ENCODE peak calls at places on chromosomes 11 and 22, in seven cellular contexts. One of them, this sample, is unnamed.

GRCh38 chr11:95359756-95360155 is 128.8 kb upstream of the SESN3 start:
- DNase-seq in testis: no peak
- DNase-seq in brain microvascular endothelial cell: no peak
- DNase-seq in AG04450: no peak
- DNase-seq in choroid plexus epithelial cell: no peak
- DNase-seq in epithelial cell of esophagus: peak
- DNase-seq in cardiac fibroblast: no peak
- DNase-seq in this sample: no peak

GRCh38 chr11:20991471-20991870 is 322.1 kb downstream of the NELL1 start:
- DNase-seq in testis: no peak
- DNase-seq in brain microvascular endothelial cell: no peak
- DNase-seq in AG04450: no peak
- DNase-seq in choroid plexus epithelial cell: no peak
- DNase-seq in epithelial cell of esophagus: peak
- DNase-seq in cardiac fibroblast: no peak
- DNase-seq in this sample: no peak

GRCh38 chr11:110376711-110377324 is 52.9 kb upstream of the FDX1 start:
- DNase-seq in testis: peak
- DNase-seq in brain microvascular endothelial cell: peak
- DNase-seq in AG04450: peak
- DNase-seq in choroid plexus epithelial cell: peak
- DNase-seq in epithelial cell of esophagus: peak
- DNase-seq in cardiac fibroblast: peak
- DNase-seq in this sample: no peak

GRCh38 chr22:35604671-35605457 is 12.3 kb downstream of the MB start:
- DNase-seq in testis: no peak
- DNase-seq in brain microvascular endothelial cell: peak
- DNase-seq in AG04450: no peak
- DNase-seq in choroid plexus epithelial cell: peak
- DNase-seq in epithelial cell of esophagus: no peak
- DNase-seq in cardiac fibroblast: peak
- DNase-seq in this sample: no peak

GRCh38 chr11:102361100-102362021 is 14.3 kb downstream of the BIRC2 start:
- DNase-seq in testis: no peak
- DNase-seq in brain microvascular endothelial cell: no peak
- DNase-seq in AG04450: no peak
- DNase-seq in choroid plexus epithelial cell: peak
- DNase-seq in epithelial cell of esophagus: no peak
- DNase-seq in cardiac fibroblast: no peak
- DNase-seq in this sample: no peak

GRCh38 chr22:37932821-37933578 is 20.4 kb downstream of the C22orf23 start:
- DNase-seq in testis: peak
- DNase-seq in brain microvascular endothelial cell: no peak
- DNase-seq in AG04450: no peak
- DNase-seq in choroid plexus epithelial cell: no peak
- DNase-seq in epithelial cell of esophagus: peak
- DNase-seq in cardiac fibroblast: no peak
- DNase-seq in this sample: no peak

GRCh38 chr11:33891714-33892327 is at the start of gene LMO2:
- DNase-seq in testis: no peak
- DNase-seq in brain microvascular endothelial cell: no peak
- DNase-seq in AG04450: no peak
- DNase-seq in choroid plexus epithelial cell: no peak
- DNase-seq in epithelial cell of esophagus: peak
- DNase-seq in cardiac fibroblast: no peak
- DNase-seq in this sample: no peak

GRCh38 chr11:8292351-8292750 is 28.7 kb upstream of the LMO1 start:
- DNase-seq in testis: no peak
- DNase-seq in brain microvascular endothelial cell: no peak
- DNase-seq in AG04450: no peak
- DNase-seq in choroid plexus epithelial cell: no peak
- DNase-seq in epithelial cell of esophagus: no peak
- DNase-seq in cardiac fibroblast: no peak
- DNase-seq in this sample: peak

GRCh38 chr11:76663912-76664440 is 6.6 kb downstream of the LRRC32 start:
- DNase-seq in testis: no peak
- DNase-seq in brain microvascular endothelial cell: no peak
- DNase-seq in AG04450: no peak
- DNase-seq in choroid plexus epithelial cell: no peak
- DNase-seq in epithelial cell of esophagus: no peak
- DNase-seq in cardiac fibroblast: no peak
- DNase-seq in this sample: no peak

GRCh38 chr22:48577014-48577690 is 1250.5 kb downstream of the BRD1 start:
- DNase-seq in testis: no peak
- DNase-seq in brain microvascular endothelial cell: no peak
- DNase-seq in AG04450: no peak
- DNase-seq in choroid plexus epithelial cell: no peak
- DNase-seq in epithelial cell of esophagus: no peak
- DNase-seq in cardiac fibroblast: no peak
- DNase-seq in this sample: no peak

GRCh38 chr11:88398372-88399140 is 61.0 kb upstream of the CTSC start:
- DNase-seq in testis: no peak
- DNase-seq in brain microvascular endothelial cell: peak
- DNase-seq in AG04450: no peak
- DNase-seq in choroid plexus epithelial cell: peak
- DNase-seq in epithelial cell of esophagus: peak
- DNase-seq in cardiac fibroblast: no peak
- DNase-seq in this sample: no peak

GRCh38 chr11:75330279-75330678 is 21.2 kb downstream of the ARRB1 start:
- DNase-seq in testis: no peak
- DNase-seq in brain microvascular endothelial cell: no peak
- DNase-seq in AG04450: peak
- DNase-seq in choroid plexus epithelial cell: no peak
- DNase-seq in epithelial cell of esophagus: no peak
- DNase-seq in cardiac fibroblast: no peak
- DNase-seq in this sample: no peak

GRCh38 chr11:44778200-44779100 is 51.7 kb downstream of the TSPAN18 start:
- DNase-seq in testis: no peak
- DNase-seq in brain microvascular endothelial cell: no peak
- DNase-seq in AG04450: no peak
- DNase-seq in choroid plexus epithelial cell: no peak
- DNase-seq in epithelial cell of esophagus: no peak
- DNase-seq in cardiac fibroblast: no peak
- DNase-seq in this sample: no peak

GRCh38 chr11:67584881-67585873 is 1.6 kb downstream of the GSTP1 start:
- DNase-seq in testis: no peak
- DNase-seq in brain microvascular endothelial cell: no peak
- DNase-seq in AG04450: no peak
- DNase-seq in choroid plexus epithelial cell: no peak
- DNase-seq in epithelial cell of esophagus: no peak
- DNase-seq in cardiac fibroblast: no peak
- DNase-seq in this sample: no peak

GRCh38 chr11:103946793-103947565 is 89.5 kb upstream of the DDI1 start:
- DNase-seq in testis: no peak
- DNase-seq in brain microvascular endothelial cell: no peak
- DNase-seq in AG04450: no peak
- DNase-seq in choroid plexus epithelial cell: peak
- DNase-seq in epithelial cell of esophagus: no peak
- DNase-seq in cardiac fibroblast: peak
- DNase-seq in this sample: no peak

GRCh38 chr11:17898782-17899181 is 114.1 kb downstream of the SERGEF start:
- DNase-seq in testis: no peak
- DNase-seq in brain microvascular endothelial cell: no peak
- DNase-seq in AG04450: no peak
- DNase-seq in choroid plexus epithelial cell: no peak
- DNase-seq in epithelial cell of esophagus: peak
- DNase-seq in cardiac fibroblast: no peak
- DNase-seq in this sample: no peak

GRCh38 chr11:94740975-94741707 is 27.0 kb upstream of the AMOTL1 start:
- DNase-seq in testis: peak
- DNase-seq in brain microvascular endothelial cell: peak
- DNase-seq in AG04450: no peak
- DNase-seq in choroid plexus epithelial cell: peak
- DNase-seq in epithelial cell of esophagus: peak
- DNase-seq in cardiac fibroblast: peak
- DNase-seq in this sample: no peak

GRCh38 chr11:59200421-59200746 is 12.3 kb downstream of the MPEG1 start:
- DNase-seq in testis: no peak
- DNase-seq in brain microvascular endothelial cell: no peak
- DNase-seq in AG04450: no peak
- DNase-seq in choroid plexus epithelial cell: no peak
- DNase-seq in epithelial cell of esophagus: no peak
- DNase-seq in cardiac fibroblast: no peak
- DNase-seq in this sample: no peak

GRCh38 chr11:3855808-3856491 is 486 bp downstream of the STIM1 start:
- DNase-seq in testis: peak
- DNase-seq in brain microvascular endothelial cell: no peak
- DNase-seq in AG04450: no peak
- DNase-seq in choroid plexus epithelial cell: no peak
- DNase-seq in epithelial cell of esophagus: no peak
- DNase-seq in cardiac fibroblast: no peak
- DNase-seq in this sample: no peak

GRCh38 chr11:17770917-17771316 is 36.3 kb downstream of the KCNC1 start:
- DNase-seq in testis: no peak
- DNase-seq in brain microvascular endothelial cell: no peak
- DNase-seq in AG04450: no peak
- DNase-seq in choroid plexus epithelial cell: peak
- DNase-seq in epithelial cell of esophagus: peak
- DNase-seq in cardiac fibroblast: peak
- DNase-seq in this sample: no peak

GRCh38 chr11:103222801-103223200 is 113.6 kb downstream of the DYNC2H1 start:
- DNase-seq in testis: no peak
- DNase-seq in brain microvascular endothelial cell: no peak
- DNase-seq in AG04450: no peak
- DNase-seq in choroid plexus epithelial cell: no peak
- DNase-seq in epithelial cell of esophagus: no peak
- DNase-seq in cardiac fibroblast: peak
- DNase-seq in this sample: no peak

GRCh38 chr22:19718255-19719054 is 4.2 kb downstream of the SEPTIN5 start:
- DNase-seq in testis: no peak
- DNase-seq in brain microvascular endothelial cell: no peak
- DNase-seq in AG04450: no peak
- DNase-seq in choroid plexus epithelial cell: no peak
- DNase-seq in epithelial cell of esophagus: no peak
- DNase-seq in cardiac fibroblast: no peak
- DNase-seq in this sample: no peak

GRCh38 chr22:36419177-36419911 is 31.6 kb upstream of the MYH9 start:
- DNase-seq in testis: peak
- DNase-seq in brain microvascular endothelial cell: no peak
- DNase-seq in AG04450: peak
- DNase-seq in choroid plexus epithelial cell: peak
- DNase-seq in epithelial cell of esophagus: peak
- DNase-seq in cardiac fibroblast: peak
- DNase-seq in this sample: no peak

GRCh38 chr11:65591939-65592814 is 3.4 kb downstream of the KCNK7 start:
- DNase-seq in testis: no peak
- DNase-seq in brain microvascular endothelial cell: no peak
- DNase-seq in AG04450: no peak
- DNase-seq in choroid plexus epithelial cell: peak
- DNase-seq in epithelial cell of esophagus: peak
- DNase-seq in cardiac fibroblast: no peak
- DNase-seq in this sample: no peak
- TF ChIP-seq CTCF in testis: no peak
- TF ChIP-seq CTCF in brain microvascular endothelial cell: peak
- TF ChIP-seq CTCF in AG04450: peak
- TF ChIP-seq CTCF in choroid plexus epithelial cell: peak
- TF ChIP-seq CTCF in epithelial cell of esophagus: no peak
- TF ChIP-seq CTCF in cardiac fibroblast: no peak
- TF ChIP-seq CTCF in this sample: peak

GRCh38 chr22:17982572-17983141 is 41.7 kb downstream of the MICAL3 start:
- DNase-seq in testis: no peak
- DNase-seq in brain microvascular endothelial cell: no peak
- DNase-seq in AG04450: no peak
- DNase-seq in choroid plexus epithelial cell: no peak
- DNase-seq in epithelial cell of esophagus: no peak
- DNase-seq in cardiac fibroblast: no peak
- DNase-seq in this sample: no peak
- TF ChIP-seq CTCF in testis: no peak
- TF ChIP-seq CTCF in brain microvascular endothelial cell: no peak
- TF ChIP-seq CTCF in AG04450: no peak
- TF ChIP-seq CTCF in choroid plexus epithelial cell: no peak
- TF ChIP-seq CTCF in epithelial cell of esophagus: no peak
- TF ChIP-seq CTCF in cardiac fibroblast: no peak
- TF ChIP-seq CTCF in this sample: no peak

DNA sequence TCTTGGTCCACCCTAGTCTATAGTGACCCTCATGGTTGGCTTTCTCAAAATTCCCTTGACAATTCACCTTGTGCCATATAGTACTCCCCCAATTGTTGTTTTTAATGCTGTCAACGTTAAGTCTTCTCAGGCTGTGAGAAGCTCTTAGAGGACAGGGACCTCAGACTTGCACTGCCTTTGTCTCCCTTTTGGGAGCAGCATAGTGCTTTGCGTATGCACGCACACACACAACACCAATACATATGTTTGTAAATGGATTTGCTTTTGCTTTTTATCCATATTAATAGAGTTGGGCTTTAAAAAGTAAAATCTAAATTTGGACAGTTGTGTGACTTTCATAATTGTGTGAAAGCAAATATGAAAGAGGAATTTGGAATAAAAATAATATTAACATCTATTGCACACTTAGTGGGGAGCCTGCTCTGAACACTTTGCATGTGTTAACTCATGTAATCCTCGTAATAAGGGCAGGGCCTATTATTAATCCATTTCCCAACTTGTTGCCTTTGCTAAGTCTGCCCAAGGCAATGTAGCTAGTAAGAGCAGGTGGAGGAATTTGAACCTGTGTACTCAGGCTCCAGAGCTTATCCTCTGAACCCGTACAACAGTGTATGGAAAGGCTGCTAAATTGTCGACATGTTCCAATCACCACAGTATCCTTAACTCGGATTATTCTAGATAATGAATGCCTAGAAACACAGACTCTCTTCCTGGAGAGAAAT is 257.7 kb upstream of the NARS2 start:
- DNase-seq in testis: no peak
- DNase-seq in brain microvascular endothelial cell: no peak
- DNase-seq in AG04450: no peak
- DNase-seq in choroid plexus epithelial cell: peak
- DNase-seq in epithelial cell of esophagus: peak
- DNase-seq in cardiac fibroblast: peak
- DNase-seq in this sample: no peak
- TF ChIP-seq CTCF in testis: no peak
- TF ChIP-seq CTCF in brain microvascular endothelial cell: peak
- TF ChIP-seq CTCF in AG04450: no peak
- TF ChIP-seq CTCF in choroid plexus epithelial cell: peak
- TF ChIP-seq CTCF in epithelial cell of esophagus: peak
- TF ChIP-seq CTCF in cardiac fibroblast: no peak
- TF ChIP-seq CTCF in this sample: peak

DNA sequence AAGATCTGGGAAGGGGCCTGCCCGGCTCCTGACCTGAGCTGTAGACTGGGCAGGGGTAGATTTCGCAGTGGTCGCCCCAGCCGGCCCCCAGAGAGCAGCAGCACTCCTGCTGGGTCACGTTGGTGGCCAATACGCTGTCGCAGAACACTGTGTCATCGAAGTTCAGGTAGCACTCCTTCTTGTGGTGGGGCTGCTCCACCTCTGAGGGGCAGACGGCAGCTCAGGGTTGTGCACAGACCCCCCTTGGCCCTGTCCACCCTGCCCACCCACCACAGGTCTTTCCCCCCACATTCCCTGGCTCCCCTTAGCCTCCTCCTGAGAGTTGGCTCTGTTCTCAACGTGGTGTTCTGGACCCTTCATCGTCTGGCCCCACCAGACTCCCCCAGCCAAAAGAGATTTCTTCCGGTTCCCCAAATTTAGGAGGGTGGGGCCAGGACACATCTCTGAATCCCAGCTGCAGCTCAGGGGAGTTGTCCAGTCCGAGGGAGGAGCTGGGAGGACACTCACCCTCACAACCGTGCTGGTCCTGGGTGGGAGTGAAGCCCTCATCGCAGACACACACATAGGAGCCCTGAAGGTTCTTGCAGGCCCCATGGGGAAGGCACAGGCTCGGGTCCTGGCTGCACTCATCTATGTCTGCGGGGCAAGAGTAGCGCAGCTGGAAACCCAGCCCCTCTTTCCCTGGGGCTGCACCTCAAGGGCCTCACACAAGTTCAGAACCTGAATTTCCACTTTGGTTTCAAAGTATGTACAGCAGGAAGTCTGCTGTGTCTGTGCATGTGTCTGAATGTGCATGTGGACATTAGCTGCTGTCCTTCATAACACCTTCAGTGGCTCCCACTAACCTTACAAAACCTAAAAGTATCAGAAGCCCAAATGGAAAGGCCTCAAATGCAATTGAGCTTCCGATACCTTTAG is 16.5 kb downstream of the SCYL1 start:
- DNase-seq in testis: no peak
- DNase-seq in brain microvascular endothelial cell: no peak
- DNase-seq in AG04450: no peak
- DNase-seq in choroid plexus epithelial cell: no peak
- DNase-seq in epithelial cell of esophagus: peak
- DNase-seq in cardiac fibroblast: no peak
- DNase-seq in this sample: no peak
- TF ChIP-seq CTCF in testis: no peak
- TF ChIP-seq CTCF in brain microvascular endothelial cell: no peak
- TF ChIP-seq CTCF in AG04450: no peak
- TF ChIP-seq CTCF in choroid plexus epithelial cell: no peak
- TF ChIP-seq CTCF in epithelial cell of esophagus: no peak
- TF ChIP-seq CTCF in cardiac fibroblast: no peak
- TF ChIP-seq CTCF in this sample: no peak

This sample was measured in osteocyte.